ENCODE peak calls at places on chromosomes 6 and 20, in seven cellular contexts. One of them, this sample, is unnamed.

GRCh38 chr20:54625497-54625896 is 150.1 kb downstream of the DOK5 start:
- DNase-seq in upper lobe of left lung: no peak
- DNase-seq in brain microvascular endothelial cell: no peak
- DNase-seq in uterus: no peak
- DNase-seq in esophagus squamous epithelium: no peak
- DNase-seq in IMR-90: no peak
- DNase-seq in psoas muscle: no peak
- DNase-seq in this sample: no peak

GRCh38 chr6:48567016-48567415 is 456.0 kb upstream of the PTCHD4 start:
- DNase-seq in brain microvascular endothelial cell: no peak
- DNase-seq in esophagus squamous epithelium: no peak
- DNase-seq in psoas muscle: no peak
- DNase-seq in IMR-90: no peak
- DNase-seq in uterus: no peak
- DNase-seq in upper lobe of left lung: no peak
- DNase-seq in this sample: peak

GRCh38 chr6:80460396-80460912 is 354.0 kb downstream of the BCKDHB start:
- DNase-seq in psoas muscle: no peak
- DNase-seq in uterus: no peak
- DNase-seq in esophagus squamous epithelium: no peak
- DNase-seq in IMR-90: peak
- DNase-seq in upper lobe of left lung: no peak
- DNase-seq in brain microvascular endothelial cell: no peak
- DNase-seq in this sample: no peak

GRCh38 chr6:150967910-150968309 is 102.4 kb downstream of the MTHFD1L start:
- DNase-seq in uterus: no peak
- DNase-seq in esophagus squamous epithelium: no peak
- DNase-seq in IMR-90: peak
- DNase-seq in brain microvascular endothelial cell: peak
- DNase-seq in psoas muscle: no peak
- DNase-seq in upper lobe of left lung: no peak
- DNase-seq in this sample: no peak

GRCh38 chr6:24412294-24412693 is 9.6 kb downstream of the MRS2 start:
- DNase-seq in IMR-90: no peak
- DNase-seq in psoas muscle: no peak
- DNase-seq in upper lobe of left lung: no peak
- DNase-seq in esophagus squamous epithelium: no peak
- DNase-seq in brain microvascular endothelial cell: no peak
- DNase-seq in uterus: no peak
- DNase-seq in this sample: no peak

GRCh38 chr20:58714340-58714922 is 21.8 kb downstream of the NPEPL1 start:
- DNase-seq in esophagus squamous epithelium: no peak
- DNase-seq in uterus: peak
- DNase-seq in psoas muscle: no peak
- DNase-seq in upper lobe of left lung: peak
- DNase-seq in brain microvascular endothelial cell: no peak
- DNase-seq in IMR-90: no peak
- DNase-seq in this sample: no peak

GRCh38 chr6:45717715-45718114 is 297.9 kb downstream of the CLIC5 start:
- DNase-seq in brain microvascular endothelial cell: no peak
- DNase-seq in esophagus squamous epithelium: no peak
- DNase-seq in IMR-90: no peak
- DNase-seq in uterus: no peak
- DNase-seq in upper lobe of left lung: no peak
- DNase-seq in psoas muscle: no peak
- DNase-seq in this sample: no peak

GRCh38 chr6:37713529-37714119 is 15.9 kb upstream of the MDGA1 start:
- DNase-seq in psoas muscle: peak
- DNase-seq in brain microvascular endothelial cell: peak
- DNase-seq in esophagus squamous epithelium: no peak
- DNase-seq in upper lobe of left lung: no peak
- DNase-seq in uterus: no peak
- DNase-seq in IMR-90: peak
- DNase-seq in this sample: no peak

GRCh38 chr6:113736978-113737377 is 120.2 kb upstream of the MARCKS start:
- DNase-seq in upper lobe of left lung: no peak
- DNase-seq in brain microvascular endothelial cell: no peak
- DNase-seq in esophagus squamous epithelium: no peak
- DNase-seq in uterus: no peak
- DNase-seq in psoas muscle: no peak
- DNase-seq in IMR-90: no peak
- DNase-seq in this sample: no peak

GRCh38 chr6:151078655-151079054 is 161.1 kb upstream of the AKAP12 start:
- DNase-seq in esophagus squamous epithelium: no peak
- DNase-seq in IMR-90: no peak
- DNase-seq in upper lobe of left lung: no peak
- DNase-seq in brain microvascular endothelial cell: no peak
- DNase-seq in psoas muscle: no peak
- DNase-seq in uterus: no peak
- DNase-seq in this sample: no peak

GRCh38 chr6:15626878-15627683 is 35.7 kb downstream of the DTNBP1 start:
- DNase-seq in upper lobe of left lung: no peak
- DNase-seq in uterus: no peak
- DNase-seq in psoas muscle: no peak
- DNase-seq in esophagus squamous epithelium: no peak
- DNase-seq in IMR-90: no peak
- DNase-seq in brain microvascular endothelial cell: no peak
- DNase-seq in this sample: no peak

GRCh38 chr20:53322651-53323050 is 271.0 kb downstream of the ZNF217 start:
- DNase-seq in IMR-90: no peak
- DNase-seq in uterus: no peak
- DNase-seq in esophagus squamous epithelium: no peak
- DNase-seq in psoas muscle: no peak
- DNase-seq in brain microvascular endothelial cell: no peak
- DNase-seq in upper lobe of left lung: no peak
- DNase-seq in this sample: no peak

GRCh38 chr6:131015192-131015591 is 47.9 kb downstream of the EPB41L2 start:
- DNase-seq in psoas muscle: no peak
- DNase-seq in esophagus squamous epithelium: no peak
- DNase-seq in brain microvascular endothelial cell: no peak
- DNase-seq in uterus: no peak
- DNase-seq in IMR-90: no peak
- DNase-seq in upper lobe of left lung: no peak
- DNase-seq in this sample: no peak

GRCh38 chr6:146892613-146893401 is 294.0 kb downstream of the ADGB start:
- DNase-seq in psoas muscle: no peak
- DNase-seq in IMR-90: peak
- DNase-seq in uterus: no peak
- DNase-seq in upper lobe of left lung: peak
- DNase-seq in brain microvascular endothelial cell: peak
- DNase-seq in esophagus squamous epithelium: no peak
- DNase-seq in this sample: no peak

GRCh38 chr6:56742122-56742791 is 99.6 kb upstream of the DST start:
- DNase-seq in uterus: no peak
- DNase-seq in esophagus squamous epithelium: no peak
- DNase-seq in IMR-90: peak
- DNase-seq in brain microvascular endothelial cell: no peak
- DNase-seq in psoas muscle: no peak
- DNase-seq in upper lobe of left lung: no peak
- DNase-seq in this sample: no peak

GRCh38 chr6:11605507-11605905 is 68.0 kb downstream of the TMEM170B start:
- DNase-seq in brain microvascular endothelial cell: no peak
- DNase-seq in IMR-90: no peak
- DNase-seq in upper lobe of left lung: no peak
- DNase-seq in psoas muscle: no peak
- DNase-seq in uterus: no peak
- DNase-seq in esophagus squamous epithelium: no peak
- DNase-seq in this sample: no peak

GRCh38 chr20:63053430-63054102 is 46.8 kb upstream of the BHLHE23 start:
- DNase-seq in brain microvascular endothelial cell: no peak
- DNase-seq in upper lobe of left lung: no peak
- DNase-seq in psoas muscle: no peak
- DNase-seq in uterus: no peak
- DNase-seq in IMR-90: no peak
- DNase-seq in esophagus squamous epithelium: no peak
- DNase-seq in this sample: no peak

GRCh38 chr6:38673397-38674165 is 29.4 kb downstream of the GLO1 start:
- DNase-seq in brain microvascular endothelial cell: no peak
- DNase-seq in uterus: no peak
- DNase-seq in psoas muscle: no peak
- DNase-seq in IMR-90: no peak
- DNase-seq in esophagus squamous epithelium: no peak
- DNase-seq in upper lobe of left lung: no peak
- DNase-seq in this sample: no peak

GRCh38 chr6:38638941-38639497 is 710 bp downstream of the BTBD9 start:
- DNase-seq in IMR-90: peak
- DNase-seq in esophagus squamous epithelium: peak
- DNase-seq in uterus: no peak
- DNase-seq in upper lobe of left lung: peak
- DNase-seq in psoas muscle: peak
- DNase-seq in brain microvascular endothelial cell: peak
- DNase-seq in this sample: no peak

GRCh38 chr20:6402026-6402425 is 279.2 kb upstream of the FERMT1 start:
- DNase-seq in psoas muscle: no peak
- DNase-seq in upper lobe of left lung: no peak
- DNase-seq in uterus: no peak
- DNase-seq in IMR-90: peak
- DNase-seq in esophagus squamous epithelium: no peak
- DNase-seq in brain microvascular endothelial cell: peak
- DNase-seq in this sample: no peak

GRCh38 chr6:169384291-169384690 is 130.6 kb upstream of the THBS2 start:
- DNase-seq in IMR-90: no peak
- DNase-seq in upper lobe of left lung: no peak
- DNase-seq in brain microvascular endothelial cell: no peak
- DNase-seq in uterus: no peak
- DNase-seq in psoas muscle: no peak
- DNase-seq in esophagus squamous epithelium: no peak
- DNase-seq in this sample: no peak

GRCh38 chr20:41480054-41480770 is 113.6 kb upstream of the EMILIN3 start:
- DNase-seq in esophagus squamous epithelium: no peak
- DNase-seq in brain microvascular endothelial cell: no peak
- DNase-seq in uterus: no peak
- DNase-seq in psoas muscle: no peak
- DNase-seq in upper lobe of left lung: no peak
- DNase-seq in IMR-90: no peak
- DNase-seq in this sample: no peak

GRCh38 chr20:62684986-62685385 is 23.6 kb upstream of the NTSR1 start:
- DNase-seq in esophagus squamous epithelium: no peak
- DNase-seq in psoas muscle: no peak
- DNase-seq in uterus: no peak
- DNase-seq in upper lobe of left lung: no peak
- DNase-seq in brain microvascular endothelial cell: no peak
- DNase-seq in IMR-90: no peak
- DNase-seq in this sample: no peak

GRCh38 chr6:75437451-75438185 is 56.0 kb downstream of the FILIP1 start:
- DNase-seq in upper lobe of left lung: no peak
- DNase-seq in IMR-90: peak
- DNase-seq in brain microvascular endothelial cell: peak
- DNase-seq in esophagus squamous epithelium: no peak
- DNase-seq in psoas muscle: no peak
- DNase-seq in uterus: no peak
- DNase-seq in this sample: peak

GRCh38 chr20:59945175-59945574 is 5.0 kb downstream of the FAM217B start:
- DNase-seq in brain microvascular endothelial cell: no peak
- DNase-seq in psoas muscle: no peak
- DNase-seq in uterus: no peak
- DNase-seq in upper lobe of left lung: no peak
- DNase-seq in IMR-90: no peak
- DNase-seq in esophagus squamous epithelium: no peak
- DNase-seq in this sample: no peak

GRCh38 chr6:43509142-43509983 is 783 bp downstream of the LRRC73 start:
- DNase-seq in brain microvascular endothelial cell: no peak
- DNase-seq in uterus: no peak
- DNase-seq in psoas muscle: no peak
- DNase-seq in upper lobe of left lung: no peak
- DNase-seq in IMR-90: no peak
- DNase-seq in esophagus squamous epithelium: no peak
- DNase-seq in this sample: no peak

GRCh38 chr20:56513807-56514150 is 10.8 kb upstream of the FAM209A start:
- DNase-seq in psoas muscle: no peak
- DNase-seq in uterus: no peak
- DNase-seq in IMR-90: no peak
- DNase-seq in esophagus squamous epithelium: no peak
- DNase-seq in upper lobe of left lung: no peak
- DNase-seq in brain microvascular endothelial cell: no peak
- DNase-seq in this sample: no peak

DNA sequence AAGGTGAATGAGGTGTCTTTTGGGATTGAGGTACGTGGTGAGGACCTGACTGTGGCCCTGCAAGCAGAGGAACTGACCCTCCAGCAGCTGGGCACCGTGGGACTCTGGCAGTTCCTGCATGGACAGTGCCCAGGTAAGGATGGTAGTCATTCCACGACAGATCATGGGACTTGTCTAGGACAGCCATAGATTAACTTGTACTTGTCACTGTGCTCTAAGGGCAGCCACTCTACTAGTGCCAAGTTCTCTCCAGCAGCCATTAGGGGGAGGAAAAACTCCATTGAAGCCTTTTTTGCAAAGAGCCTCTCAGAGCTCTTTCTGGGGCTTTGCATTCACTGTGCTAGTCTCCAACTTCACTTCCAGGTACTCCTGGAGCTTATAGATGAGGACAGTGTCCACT is 20.4 kb downstream of the TAF11 start:
- DNase-seq in uterus: no peak
- DNase-seq in upper lobe of left lung: no peak
- DNase-seq in brain microvascular endothelial cell: no peak
- DNase-seq in IMR-90: no peak
- DNase-seq in psoas muscle: no peak
- DNase-seq in esophagus squamous epithelium: no peak
- DNase-seq in this sample: no peak
- TF ChIP-seq CTCF in uterus: no peak
- TF ChIP-seq CTCF in upper lobe of left lung: no peak
- TF ChIP-seq CTCF in brain microvascular endothelial cell: peak
- TF ChIP-seq CTCF in IMR-90: peak
- TF ChIP-seq CTCF in psoas muscle: no peak
- TF ChIP-seq CTCF in esophagus squamous epithelium: no peak
- TF ChIP-seq CTCF in this sample: peak

GRCh38 chr6:124882580-124883393 is 79.5 kb upstream of the RNF217 start:
- DNase-seq in IMR-90: peak
- DNase-seq in esophagus squamous epithelium: no peak
- DNase-seq in brain microvascular endothelial cell: no peak
- DNase-seq in psoas muscle: no peak
- DNase-seq in upper lobe of left lung: no peak
- DNase-seq in uterus: no peak
- DNase-seq in this sample: peak
- TF ChIP-seq CTCF in IMR-90: no peak
- TF ChIP-seq CTCF in esophagus squamous epithelium: no peak
- TF ChIP-seq CTCF in brain microvascular endothelial cell: no peak
- TF ChIP-seq CTCF in psoas muscle: no peak
- TF ChIP-seq CTCF in upper lobe of left lung: no peak
- TF ChIP-seq CTCF in uterus: no peak
- TF ChIP-seq CTCF in this sample: no peak

GRCh38 chr6:143432588-143432987 is 17.9 kb downstream of the ADAT2 start:
- DNase-seq in psoas muscle: no peak
- DNase-seq in brain microvascular endothelial cell: no peak
- DNase-seq in upper lobe of left lung: no peak
- DNase-seq in IMR-90: no peak
- DNase-seq in esophagus squamous epithelium: no peak
- DNase-seq in uterus: no peak
- DNase-seq in this sample: no peak
- TF ChIP-seq CTCF in psoas muscle: no peak
- TF ChIP-seq CTCF in brain microvascular endothelial cell: no peak
- TF ChIP-seq CTCF in upper lobe of left lung: no peak
- TF ChIP-seq CTCF in IMR-90: no peak
- TF ChIP-seq CTCF in esophagus squamous epithelium: no peak
- TF ChIP-seq CTCF in uterus: no peak
- TF ChIP-seq CTCF in this sample: no peak

DNA sequence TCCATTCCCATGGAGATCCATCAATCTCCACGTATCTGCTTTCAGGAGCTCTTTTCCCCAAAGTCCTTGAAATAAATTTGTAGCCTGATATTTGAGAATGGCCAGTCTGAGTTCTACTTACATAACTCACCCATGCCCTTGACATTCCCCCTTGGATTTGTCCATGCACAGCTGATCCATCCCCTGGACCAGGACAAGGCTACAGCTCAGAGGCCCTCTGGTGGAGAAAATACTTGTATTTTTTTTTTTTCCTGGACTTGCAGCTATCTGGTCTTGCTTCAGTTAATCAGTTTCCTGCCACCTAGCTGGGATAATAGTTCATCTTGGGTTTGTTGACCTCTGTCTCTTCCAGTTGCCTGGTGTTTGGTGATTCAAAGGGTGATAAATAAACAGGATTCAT is 467.6 kb downstream of the DHX35 start:
- DNase-seq in IMR-90: no peak
- DNase-seq in esophagus squamous epithelium: no peak
- DNase-seq in psoas muscle: no peak
- DNase-seq in uterus: no peak
- DNase-seq in upper lobe of left lung: no peak
- DNase-seq in brain microvascular endothelial cell: no peak
- DNase-seq in this sample: peak
- TF ChIP-seq CTCF in IMR-90: no peak
- TF ChIP-seq CTCF in esophagus squamous epithelium: no peak
- TF ChIP-seq CTCF in psoas muscle: peak
- TF ChIP-seq CTCF in uterus: no peak
- TF ChIP-seq CTCF in upper lobe of left lung: no peak
- TF ChIP-seq CTCF in brain microvascular endothelial cell: no peak
- TF ChIP-seq CTCF in this sample: peak

This sample was measured in epithelial cell of proximal tubule.